ENCODE peak calls at places on chromosomes 1 and 21, in ten cellular contexts. One of them, this sample, is unnamed.

GRCh38 chr1:153035211-153035610 is 4.2 kb downstream of the SPRR1B start:
- DNase-seq in H7: no peak
- DNase-seq in T-helper 2 cell: no peak
- DNase-seq in neural crest cell: no peak
- DNase-seq in stimulated activated CD4-positive, alpha-beta T cell treated with anti-CD3 and anti-CD28 coated beads, Interleukin-4, amount 100 ng/mL, for 4 hours: no peak
- DNase-seq in NCI-H1105: no peak
- DNase-seq in posterior vena cava: no peak
- DNase-seq in ELR: no peak
- DNase-seq in OCI-M1: no peak
- DNase-seq in stimulated activated CD8-positive, alpha-beta memory T cell treated with anti-CD3 and anti-CD28 coated beads, Interleukin-15, amount 100 ng/mL, for 24 hours: no peak
- DNase-seq in this sample: no peak

GRCh38 chr1:66452162-66452561 is 81.8 kb upstream of the SGIP1 start:
- DNase-seq in NCI-H1105: no peak
- DNase-seq in neural crest cell: no peak
- DNase-seq in stimulated activated CD4-positive, alpha-beta T cell treated with anti-CD3 and anti-CD28 coated beads, Interleukin-4, amount 100 ng/mL, for 4 hours: no peak
- DNase-seq in H7: no peak
- DNase-seq in posterior vena cava: no peak
- DNase-seq in ELR: peak
- DNase-seq in stimulated activated CD8-positive, alpha-beta memory T cell treated with anti-CD3 and anti-CD28 coated beads, Interleukin-15, amount 100 ng/mL, for 24 hours: no peak
- DNase-seq in T-helper 2 cell: no peak
- DNase-seq in OCI-M1: no peak
- DNase-seq in this sample: no peak

GRCh38 chr1:67771152-67771551 is 62.1 kb downstream of the GNG12 start:
- DNase-seq in OCI-M1: peak
- DNase-seq in H7: no peak
- DNase-seq in NCI-H1105: no peak
- DNase-seq in posterior vena cava: no peak
- DNase-seq in T-helper 2 cell: no peak
- DNase-seq in ELR: peak
- DNase-seq in stimulated activated CD4-positive, alpha-beta T cell treated with anti-CD3 and anti-CD28 coated beads, Interleukin-4, amount 100 ng/mL, for 4 hours: no peak
- DNase-seq in neural crest cell: no peak
- DNase-seq in stimulated activated CD8-positive, alpha-beta memory T cell treated with anti-CD3 and anti-CD28 coated beads, Interleukin-15, amount 100 ng/mL, for 24 hours: no peak
- DNase-seq in this sample: no peak

GRCh38 chr1:214791961-214792360 is 189.0 kb downstream of the CENPF start:
- DNase-seq in neural crest cell: no peak
- DNase-seq in T-helper 2 cell: no peak
- DNase-seq in posterior vena cava: no peak
- DNase-seq in OCI-M1: no peak
- DNase-seq in stimulated activated CD8-positive, alpha-beta memory T cell treated with anti-CD3 and anti-CD28 coated beads, Interleukin-15, amount 100 ng/mL, for 24 hours: no peak
- DNase-seq in stimulated activated CD4-positive, alpha-beta T cell treated with anti-CD3 and anti-CD28 coated beads, Interleukin-4, amount 100 ng/mL, for 4 hours: no peak
- DNase-seq in NCI-H1105: no peak
- DNase-seq in ELR: no peak
- DNase-seq in H7: no peak
- DNase-seq in this sample: no peak

GRCh38 chr1:3186526-3186921 is 117.5 kb downstream of the PRDM16 start:
- DNase-seq in OCI-M1: no peak
- DNase-seq in H7: peak
- DNase-seq in stimulated activated CD8-positive, alpha-beta memory T cell treated with anti-CD3 and anti-CD28 coated beads, Interleukin-15, amount 100 ng/mL, for 24 hours: no peak
- DNase-seq in NCI-H1105: no peak
- DNase-seq in neural crest cell: peak
- DNase-seq in stimulated activated CD4-positive, alpha-beta T cell treated with anti-CD3 and anti-CD28 coated beads, Interleukin-4, amount 100 ng/mL, for 4 hours: no peak
- DNase-seq in ELR: no peak
- DNase-seq in T-helper 2 cell: no peak
- DNase-seq in posterior vena cava: peak
- DNase-seq in this sample: no peak

GRCh38 chr1:92201973-92202372 is 15.7 kb upstream of the C1orf146 start:
- DNase-seq in neural crest cell: no peak
- DNase-seq in OCI-M1: no peak
- DNase-seq in stimulated activated CD8-positive, alpha-beta memory T cell treated with anti-CD3 and anti-CD28 coated beads, Interleukin-15, amount 100 ng/mL, for 24 hours: no peak
- DNase-seq in H7: no peak
- DNase-seq in ELR: no peak
- DNase-seq in NCI-H1105: no peak
- DNase-seq in posterior vena cava: no peak
- DNase-seq in T-helper 2 cell: no peak
- DNase-seq in stimulated activated CD4-positive, alpha-beta T cell treated with anti-CD3 and anti-CD28 coated beads, Interleukin-4, amount 100 ng/mL, for 4 hours: no peak
- DNase-seq in this sample: no peak

GRCh38 chr1:210505601-210506564 is 177.2 kb downstream of the HHAT start:
- DNase-seq in neural crest cell: no peak
- DNase-seq in T-helper 2 cell: no peak
- DNase-seq in ELR: no peak
- DNase-seq in OCI-M1: no peak
- DNase-seq in NCI-H1105: no peak
- DNase-seq in stimulated activated CD4-positive, alpha-beta T cell treated with anti-CD3 and anti-CD28 coated beads, Interleukin-4, amount 100 ng/mL, for 4 hours: no peak
- DNase-seq in stimulated activated CD8-positive, alpha-beta memory T cell treated with anti-CD3 and anti-CD28 coated beads, Interleukin-15, amount 100 ng/mL, for 24 hours: no peak
- DNase-seq in posterior vena cava: no peak
- DNase-seq in H7: no peak
- DNase-seq in this sample: no peak

GRCh38 chr1:46646331-46646730 is 21.8 kb downstream of the ATPAF1 start:
- DNase-seq in NCI-H1105: no peak
- DNase-seq in stimulated activated CD8-positive, alpha-beta memory T cell treated with anti-CD3 and anti-CD28 coated beads, Interleukin-15, amount 100 ng/mL, for 24 hours: no peak
- DNase-seq in ELR: no peak
- DNase-seq in H7: no peak
- DNase-seq in T-helper 2 cell: no peak
- DNase-seq in OCI-M1: no peak
- DNase-seq in posterior vena cava: no peak
- DNase-seq in stimulated activated CD4-positive, alpha-beta T cell treated with anti-CD3 and anti-CD28 coated beads, Interleukin-4, amount 100 ng/mL, for 4 hours: no peak
- DNase-seq in neural crest cell: no peak
- DNase-seq in this sample: no peak

GRCh38 chr1:227343201-227343600 is 24.9 kb upstream of the CDC42BPA start:
- DNase-seq in ELR: no peak
- DNase-seq in OCI-M1: no peak
- DNase-seq in H7: no peak
- DNase-seq in NCI-H1105: no peak
- DNase-seq in posterior vena cava: no peak
- DNase-seq in stimulated activated CD8-positive, alpha-beta memory T cell treated with anti-CD3 and anti-CD28 coated beads, Interleukin-15, amount 100 ng/mL, for 24 hours: no peak
- DNase-seq in neural crest cell: no peak
- DNase-seq in T-helper 2 cell: no peak
- DNase-seq in stimulated activated CD4-positive, alpha-beta T cell treated with anti-CD3 and anti-CD28 coated beads, Interleukin-4, amount 100 ng/mL, for 4 hours: no peak
- DNase-seq in this sample: no peak

GRCh38 chr1:159892944-159893343 is 7.0 kb downstream of the CFAP45 start:
- DNase-seq in H7: no peak
- DNase-seq in OCI-M1: peak
- DNase-seq in stimulated activated CD4-positive, alpha-beta T cell treated with anti-CD3 and anti-CD28 coated beads, Interleukin-4, amount 100 ng/mL, for 4 hours: no peak
- DNase-seq in ELR: peak
- DNase-seq in stimulated activated CD8-positive, alpha-beta memory T cell treated with anti-CD3 and anti-CD28 coated beads, Interleukin-15, amount 100 ng/mL, for 24 hours: no peak
- DNase-seq in T-helper 2 cell: no peak
- DNase-seq in NCI-H1105: no peak
- DNase-seq in neural crest cell: no peak
- DNase-seq in posterior vena cava: no peak
- DNase-seq in this sample: no peak

GRCh38 chr1:2137257-2138121 is 57.1 kb downstream of the FAAP20 start:
- DNase-seq in ELR: no peak
- DNase-seq in NCI-H1105: no peak
- DNase-seq in H7: no peak
- DNase-seq in OCI-M1: no peak
- DNase-seq in stimulated activated CD8-positive, alpha-beta memory T cell treated with anti-CD3 and anti-CD28 coated beads, Interleukin-15, amount 100 ng/mL, for 24 hours: no peak
- DNase-seq in stimulated activated CD4-positive, alpha-beta T cell treated with anti-CD3 and anti-CD28 coated beads, Interleukin-4, amount 100 ng/mL, for 4 hours: no peak
- DNase-seq in posterior vena cava: peak
- DNase-seq in T-helper 2 cell: no peak
- DNase-seq in neural crest cell: no peak
- DNase-seq in this sample: no peak

GRCh38 chr1:156673387-156674121 is 3.7 kb downstream of the NES start:
- DNase-seq in stimulated activated CD8-positive, alpha-beta memory T cell treated with anti-CD3 and anti-CD28 coated beads, Interleukin-15, amount 100 ng/mL, for 24 hours: no peak
- DNase-seq in H7: peak
- DNase-seq in neural crest cell: peak
- DNase-seq in ELR: no peak
- DNase-seq in posterior vena cava: no peak
- DNase-seq in OCI-M1: peak
- DNase-seq in T-helper 2 cell: no peak
- DNase-seq in stimulated activated CD4-positive, alpha-beta T cell treated with anti-CD3 and anti-CD28 coated beads, Interleukin-4, amount 100 ng/mL, for 4 hours: no peak
- DNase-seq in NCI-H1105: no peak
- DNase-seq in this sample: no peak

GRCh38 chr1:61539720-61540462 is 185.1 kb downstream of the TM2D1 start:
- DNase-seq in T-helper 2 cell: no peak
- DNase-seq in H7: no peak
- DNase-seq in ELR: no peak
- DNase-seq in OCI-M1: no peak
- DNase-seq in NCI-H1105: no peak
- DNase-seq in stimulated activated CD4-positive, alpha-beta T cell treated with anti-CD3 and anti-CD28 coated beads, Interleukin-4, amount 100 ng/mL, for 4 hours: no peak
- DNase-seq in stimulated activated CD8-positive, alpha-beta memory T cell treated with anti-CD3 and anti-CD28 coated beads, Interleukin-15, amount 100 ng/mL, for 24 hours: no peak
- DNase-seq in posterior vena cava: no peak
- DNase-seq in neural crest cell: no peak
- DNase-seq in this sample: no peak

GRCh38 chr21:33968082-33968997 is 52.7 kb upstream of the ATP5PO start:
- DNase-seq in stimulated activated CD8-positive, alpha-beta memory T cell treated with anti-CD3 and anti-CD28 coated beads, Interleukin-15, amount 100 ng/mL, for 24 hours: no peak
- DNase-seq in posterior vena cava: no peak
- DNase-seq in neural crest cell: no peak
- DNase-seq in ELR: peak
- DNase-seq in OCI-M1: peak
- DNase-seq in H7: no peak
- DNase-seq in stimulated activated CD4-positive, alpha-beta T cell treated with anti-CD3 and anti-CD28 coated beads, Interleukin-4, amount 100 ng/mL, for 4 hours: no peak
- DNase-seq in T-helper 2 cell: no peak
- DNase-seq in NCI-H1105: no peak
- DNase-seq in this sample: no peak

GRCh38 chr1:154972517-154973343 is 1.8 kb upstream of the CKS1B start:
- DNase-seq in T-helper 2 cell: no peak
- DNase-seq in H7: peak
- DNase-seq in ELR: peak
- DNase-seq in stimulated activated CD4-positive, alpha-beta T cell treated with anti-CD3 and anti-CD28 coated beads, Interleukin-4, amount 100 ng/mL, for 4 hours: no peak
- DNase-seq in neural crest cell: no peak
- DNase-seq in stimulated activated CD8-positive, alpha-beta memory T cell treated with anti-CD3 and anti-CD28 coated beads, Interleukin-15, amount 100 ng/mL, for 24 hours: no peak
- DNase-seq in posterior vena cava: peak
- DNase-seq in OCI-M1: peak
- DNase-seq in NCI-H1105: no peak
- DNase-seq in this sample: no peak

GRCh38 chr1:4108741-4109625 is 208.9 kb upstream of the C1orf174 start:
- DNase-seq in neural crest cell: no peak
- DNase-seq in T-helper 2 cell: no peak
- DNase-seq in OCI-M1: no peak
- DNase-seq in stimulated activated CD8-positive, alpha-beta memory T cell treated with anti-CD3 and anti-CD28 coated beads, Interleukin-15, amount 100 ng/mL, for 24 hours: no peak
- DNase-seq in ELR: no peak
- DNase-seq in NCI-H1105: no peak
- DNase-seq in stimulated activated CD4-positive, alpha-beta T cell treated with anti-CD3 and anti-CD28 coated beads, Interleukin-4, amount 100 ng/mL, for 4 hours: no peak
- DNase-seq in H7: no peak
- DNase-seq in posterior vena cava: peak
- DNase-seq in this sample: no peak

GRCh38 chr1:172107261-172107820 is 266.0 kb downstream of the DNM3 start:
- DNase-seq in posterior vena cava: no peak
- DNase-seq in stimulated activated CD4-positive, alpha-beta T cell treated with anti-CD3 and anti-CD28 coated beads, Interleukin-4, amount 100 ng/mL, for 4 hours: no peak
- DNase-seq in stimulated activated CD8-positive, alpha-beta memory T cell treated with anti-CD3 and anti-CD28 coated beads, Interleukin-15, amount 100 ng/mL, for 24 hours: no peak
- DNase-seq in ELR: no peak
- DNase-seq in neural crest cell: no peak
- DNase-seq in OCI-M1: no peak
- DNase-seq in NCI-H1105: no peak
- DNase-seq in H7: no peak
- DNase-seq in T-helper 2 cell: no peak
- DNase-seq in this sample: no peak

GRCh38 chr21:44379991-44380865 is 26.8 kb downstream of the TRPM2 start:
- DNase-seq in stimulated activated CD8-positive, alpha-beta memory T cell treated with anti-CD3 and anti-CD28 coated beads, Interleukin-15, amount 100 ng/mL, for 24 hours: no peak
- DNase-seq in T-helper 2 cell: no peak
- DNase-seq in stimulated activated CD4-positive, alpha-beta T cell treated with anti-CD3 and anti-CD28 coated beads, Interleukin-4, amount 100 ng/mL, for 4 hours: no peak
- DNase-seq in neural crest cell: no peak
- DNase-seq in NCI-H1105: no peak
- DNase-seq in H7: peak
- DNase-seq in OCI-M1: no peak
- DNase-seq in ELR: no peak
- DNase-seq in posterior vena cava: no peak
- DNase-seq in this sample: no peak

GRCh38 chr1:74937176-74937575 is 197.0 kb upstream of the LHX8 start:
- DNase-seq in stimulated activated CD8-positive, alpha-beta memory T cell treated with anti-CD3 and anti-CD28 coated beads, Interleukin-15, amount 100 ng/mL, for 24 hours: no peak
- DNase-seq in T-helper 2 cell: no peak
- DNase-seq in stimulated activated CD4-positive, alpha-beta T cell treated with anti-CD3 and anti-CD28 coated beads, Interleukin-4, amount 100 ng/mL, for 4 hours: no peak
- DNase-seq in neural crest cell: no peak
- DNase-seq in ELR: no peak
- DNase-seq in OCI-M1: no peak
- DNase-seq in posterior vena cava: no peak
- DNase-seq in NCI-H1105: peak
- DNase-seq in H7: no peak
- DNase-seq in this sample: no peak

GRCh38 chr1:11272544-11272841 is 505 bp upstream of the UBIAD1 start:
- DNase-seq in T-helper 2 cell: no peak
- DNase-seq in neural crest cell: no peak
- DNase-seq in NCI-H1105: no peak
- DNase-seq in OCI-M1: no peak
- DNase-seq in H7: no peak
- DNase-seq in stimulated activated CD8-positive, alpha-beta memory T cell treated with anti-CD3 and anti-CD28 coated beads, Interleukin-15, amount 100 ng/mL, for 24 hours: no peak
- DNase-seq in ELR: no peak
- DNase-seq in posterior vena cava: no peak
- DNase-seq in stimulated activated CD4-positive, alpha-beta T cell treated with anti-CD3 and anti-CD28 coated beads, Interleukin-4, amount 100 ng/mL, for 4 hours: no peak
- DNase-seq in this sample: no peak

GRCh38 chr1:197284972-197285371 is 16.9 kb downstream of the CRB1 start:
- DNase-seq in neural crest cell: no peak
- DNase-seq in NCI-H1105: no peak
- DNase-seq in stimulated activated CD8-positive, alpha-beta memory T cell treated with anti-CD3 and anti-CD28 coated beads, Interleukin-15, amount 100 ng/mL, for 24 hours: no peak
- DNase-seq in ELR: no peak
- DNase-seq in stimulated activated CD4-positive, alpha-beta T cell treated with anti-CD3 and anti-CD28 coated beads, Interleukin-4, amount 100 ng/mL, for 4 hours: no peak
- DNase-seq in posterior vena cava: no peak
- DNase-seq in T-helper 2 cell: no peak
- DNase-seq in H7: no peak
- DNase-seq in OCI-M1: no peak
- DNase-seq in this sample: no peak

GRCh38 chr1:156623946-156624813 is 5.0 kb downstream of the HAPLN2 start:
- DNase-seq in NCI-H1105: peak
- DNase-seq in stimulated activated CD8-positive, alpha-beta memory T cell treated with anti-CD3 and anti-CD28 coated beads, Interleukin-15, amount 100 ng/mL, for 24 hours: no peak
- DNase-seq in OCI-M1: peak
- DNase-seq in stimulated activated CD4-positive, alpha-beta T cell treated with anti-CD3 and anti-CD28 coated beads, Interleukin-4, amount 100 ng/mL, for 4 hours: peak
- DNase-seq in ELR: peak
- DNase-seq in T-helper 2 cell: no peak
- DNase-seq in posterior vena cava: peak
- DNase-seq in neural crest cell: peak
- DNase-seq in H7: peak
- DNase-seq in this sample: no peak

GRCh38 chr1:173269490-173270230 is 62.5 kb upstream of the TNFSF4 start:
- DNase-seq in OCI-M1: peak
- DNase-seq in neural crest cell: no peak
- DNase-seq in stimulated activated CD4-positive, alpha-beta T cell treated with anti-CD3 and anti-CD28 coated beads, Interleukin-4, amount 100 ng/mL, for 4 hours: no peak
- DNase-seq in NCI-H1105: no peak
- DNase-seq in T-helper 2 cell: no peak
- DNase-seq in posterior vena cava: no peak
- DNase-seq in stimulated activated CD8-positive, alpha-beta memory T cell treated with anti-CD3 and anti-CD28 coated beads, Interleukin-15, amount 100 ng/mL, for 24 hours: no peak
- DNase-seq in H7: no peak
- DNase-seq in ELR: peak
- DNase-seq in this sample: no peak

GRCh38 chr1:34113887-34114286 is 51.1 kb downstream of the CSMD2 start:
- DNase-seq in neural crest cell: no peak
- DNase-seq in ELR: peak
- DNase-seq in stimulated activated CD4-positive, alpha-beta T cell treated with anti-CD3 and anti-CD28 coated beads, Interleukin-4, amount 100 ng/mL, for 4 hours: no peak
- DNase-seq in T-helper 2 cell: no peak
- DNase-seq in posterior vena cava: no peak
- DNase-seq in NCI-H1105: peak
- DNase-seq in OCI-M1: peak
- DNase-seq in stimulated activated CD8-positive, alpha-beta memory T cell treated with anti-CD3 and anti-CD28 coated beads, Interleukin-15, amount 100 ng/mL, for 24 hours: no peak
- DNase-seq in H7: peak
- DNase-seq in this sample: no peak

GRCh38 chr1:226402615-226403521 is 5.0 kb downstream of the PARP1 start:
- DNase-seq in posterior vena cava: no peak
- DNase-seq in stimulated activated CD4-positive, alpha-beta T cell treated with anti-CD3 and anti-CD28 coated beads, Interleukin-4, amount 100 ng/mL, for 4 hours: no peak
- DNase-seq in T-helper 2 cell: no peak
- DNase-seq in H7: no peak
- DNase-seq in stimulated activated CD8-positive, alpha-beta memory T cell treated with anti-CD3 and anti-CD28 coated beads, Interleukin-15, amount 100 ng/mL, for 24 hours: no peak
- DNase-seq in NCI-H1105: no peak
- DNase-seq in ELR: no peak
- DNase-seq in neural crest cell: no peak
- DNase-seq in OCI-M1: no peak
- DNase-seq in this sample: no peak

GRCh38 chr1:109529895-109530456 is 9.7 kb upstream of the GPR61 start:
- DNase-seq in T-helper 2 cell: no peak
- DNase-seq in OCI-M1: no peak
- DNase-seq in stimulated activated CD4-positive, alpha-beta T cell treated with anti-CD3 and anti-CD28 coated beads, Interleukin-4, amount 100 ng/mL, for 4 hours: no peak
- DNase-seq in stimulated activated CD8-positive, alpha-beta memory T cell treated with anti-CD3 and anti-CD28 coated beads, Interleukin-15, amount 100 ng/mL, for 24 hours: no peak
- DNase-seq in NCI-H1105: peak
- DNase-seq in ELR: no peak
- DNase-seq in neural crest cell: no peak
- DNase-seq in H7: no peak
- DNase-seq in posterior vena cava: no peak
- DNase-seq in this sample: no peak

GRCh38 chr1:182699673-182700350 is 15.4 kb upstream of the RGS8 start:
- DNase-seq in ELR: no peak
- DNase-seq in stimulated activated CD8-positive, alpha-beta memory T cell treated with anti-CD3 and anti-CD28 coated beads, Interleukin-15, amount 100 ng/mL, for 24 hours: no peak
- DNase-seq in stimulated activated CD4-positive, alpha-beta T cell treated with anti-CD3 and anti-CD28 coated beads, Interleukin-4, amount 100 ng/mL, for 4 hours: no peak
- DNase-seq in posterior vena cava: no peak
- DNase-seq in H7: peak
- DNase-seq in NCI-H1105: no peak
- DNase-seq in T-helper 2 cell: no peak
- DNase-seq in neural crest cell: peak
- DNase-seq in OCI-M1: no peak
- DNase-seq in this sample: no peak

GRCh38 chr21:45374826-45375455 is 30.0 kb upstream of the COL18A1 start:
- DNase-seq in posterior vena cava: peak
- DNase-seq in NCI-H1105: no peak
- DNase-seq in stimulated activated CD4-positive, alpha-beta T cell treated with anti-CD3 and anti-CD28 coated beads, Interleukin-4, amount 100 ng/mL, for 4 hours: no peak
- DNase-seq in OCI-M1: no peak
- DNase-seq in stimulated activated CD8-positive, alpha-beta memory T cell treated with anti-CD3 and anti-CD28 coated beads, Interleukin-15, amount 100 ng/mL, for 24 hours: no peak
- DNase-seq in T-helper 2 cell: no peak
- DNase-seq in H7: no peak
- DNase-seq in ELR: no peak
- DNase-seq in neural crest cell: no peak
- DNase-seq in this sample: no peak

This sample was measured in activated T-helper 9 cell treated with anti-CD3 and anti-CD28 coated beads, Interleukin-2, amount 50 U/mL, for 16 hours.